ENCODE peak calls at places on chromosomes 12 and 14, in four cellular contexts. L is K562, X is HepG2, T is SK-N-SH. B is an unnamed sample.

GRCh38 chr12:121248611-121249010 is 38.7 kb downstream of the P2RX4 start:
- DNase-seq in L (no peak), X (no peak), T (no peak), B (no peak)

GRCh38 chr12:42325326-42325775 is 543 bp downstream of the ZCRB1 start:
- DNase-seq in L (no peak), X (no peak), T (no peak), B (no peak)

GRCh38 chr12:128365032-128365431 is 98.1 kb downstream of the TMEM132C start:
- DNase-seq in L (no peak), X (no peak), T (no peak), B (no peak)

GRCh38 chr12:113236539-113237354 is 15.5 kb downstream of the TPCN1 start:
- DNase-seq in L (no peak), X (no peak), T (no peak), B (no peak)

GRCh38 chr14:89365071-89365801 is 51.8 kb downstream of the FOXN3 start:
- DNase-seq in L (no peak), X (no peak), T (no peak), B (no peak)

GRCh38 chr14:72739446-72740405 is 154.2 kb downstream of the DPF3 start:
- DNase-seq in L (no peak), X (no peak), T (no peak), B (no peak)

GRCh38 chr14:71319646-71320045 is 412.4 kb downstream of the PCNX1 start:
- DNase-seq in L (peak), X (no peak), T (peak), B (no peak)

GRCh38 chr14:64253672-64254071 is 40.5 kb downstream of the ESR2 start:
- DNase-seq in L (no peak), X (no peak), T (no peak), B (no peak)

GRCh38 chr14:97002454-97002853 is 205.3 kb downstream of the VRK1 start:
- DNase-seq in L (no peak), X (no peak), T (no peak), B (no peak)

GRCh38 chr12:114687802-114688201 is 3.8 kb upstream of the TBX3 start:
- DNase-seq in L (no peak), X (no peak), T (no peak), B (no peak)

GRCh38 chr12:25241171-25242020 is 9.3 kb downstream of the KRAS start:
- DNase-seq in L (peak), X (peak), T (peak), B (no peak)

GRCh38 chr14:94775875-94776217 is 5.9 kb upstream of the GSC start:
- DNase-seq in L (no peak), X (no peak), T (no peak), B (no peak)

GRCh38 chr12:1656894-1657293 is 27.9 kb downstream of the WNT5B start:
- DNase-seq in L (no peak), X (no peak), T (no peak), B (no peak)

GRCh38 chr14:70707138-70708038 is 65.7 kb downstream of the TTC9 start:
- DNase-seq in L (peak), X (peak), T (no peak), B (no peak)

GRCh38 chr12:95942106-95942531 is 295 bp downstream of the CCDC38 start:
- DNase-seq in L (no peak), X (peak), T (no peak), B (no peak)

GRCh38 chr12:132185698-132186097 is 41.4 kb downstream of the NOC4L start:
- DNase-seq in L (no peak), X (no peak), T (no peak), B (no peak)

GRCh38 chr14:21518725-21519124 is 7.4 kb downstream of the SALL2 start:
- DNase-seq in L (no peak), X (no peak), T (no peak), B (no peak)

GRCh38 chr14:37116933-37117844 is 55.2 kb downstream of the SLC25A21 start:
- DNase-seq in L (peak), X (peak), T (no peak), B (no peak)

GRCh38 chr14:95818581-95818980 is 58.1 kb upstream of the TUNAR start:
- DNase-seq in L (no peak), X (no peak), T (no peak), B (peak)

GRCh38 chr14:105844047-105844630 is 317.8 kb downstream of the TMEM121 start:
- DNase-seq in L (no peak), X (no peak), T (no peak), B (no peak)

GRCh38 chr12:46224401-46224800 is 44.4 kb downstream of the SLC38A1 start:
- DNase-seq in L (no peak), X (no peak), T (no peak), B (no peak)

GRCh38 chr14:92601757-92602417 is 88.3 kb downstream of the RIN3 start:
- DNase-seq in L (no peak), X (no peak), T (no peak), B (no peak)

GRCh38 chr14:103030741-103031565 is 26.4 kb downstream of the CDC42BPB start:
- DNase-seq in L (no peak), X (no peak), T (no peak), B (no peak)

GRCh38 chr12:51906452-51907082 is 737 bp upstream of the ACVRL1 start:
- DNase-seq in L (no peak), X (no peak), T (peak), B (no peak)

GRCh38 chr14:45181329-45181728 is 45.6 kb downstream of the FANCM start:
- DNase-seq in L (no peak), X (no peak), T (no peak), B (no peak)

GRCh38 chr12:53222170-53223005 is 9.6 kb downstream of the RARG start:
- DNase-seq in L (no peak), X (no peak), T (peak), B (no peak)

GRCh38 chr12:68478516-68479260 is 132.0 kb upstream of the RAP1B start:
- DNase-seq in L (no peak), X (no peak), T (no peak), B (no peak)

GRCh38 chr12:65623507-65623906 is 200.8 kb upstream of the HMGA2 start:
- DNase-seq in L (no peak), X (no peak), T (no peak), B (no peak)

GRCh38 chr12:54411398-54412241 is 7.4 kb downstream of the ITGA5 start:
- DNase-seq in L (peak), X (no peak), T (no peak), B (peak)

GRCh38 chr12:47097276-47097896 is 17.6 kb upstream of the AMIGO2 start:
- DNase-seq in L (no peak), X (no peak), T (no peak), B (no peak)

GRCh38 chr14:61567838-61568571 is 127.3 kb upstream of the HIF1A start:
- DNase-seq in L (no peak), X (no peak), T (no peak), B (no peak)

GRCh38 chr14:99254391-99255009 is 17.5 kb downstream of the BCL11B start:
- DNase-seq in L (no peak), X (no peak), T (no peak), B (no peak)

GRCh38 chr12:126219654-126220279 is 1154.5 kb downstream of the AACS start:
- DNase-seq in L (no peak), X (no peak), T (no peak), B (no peak)

GRCh38 chr14:71465316-71465715 is 466.9 kb upstream of the RGS6 start:
- DNase-seq in L (no peak), X (no peak), T (no peak), B (no peak)

GRCh38 chr14:31269599-31270195 is 62.1 kb upstream of the HECTD1 start:
- DNase-seq in L (no peak), X (no peak), T (no peak), B (no peak)

GRCh38 chr12:106580671-106581508 is 1.9 kb upstream of the RFX4 start:
- DNase-seq in L (no peak), X (no peak), T (peak), B (no peak)

DNA sequence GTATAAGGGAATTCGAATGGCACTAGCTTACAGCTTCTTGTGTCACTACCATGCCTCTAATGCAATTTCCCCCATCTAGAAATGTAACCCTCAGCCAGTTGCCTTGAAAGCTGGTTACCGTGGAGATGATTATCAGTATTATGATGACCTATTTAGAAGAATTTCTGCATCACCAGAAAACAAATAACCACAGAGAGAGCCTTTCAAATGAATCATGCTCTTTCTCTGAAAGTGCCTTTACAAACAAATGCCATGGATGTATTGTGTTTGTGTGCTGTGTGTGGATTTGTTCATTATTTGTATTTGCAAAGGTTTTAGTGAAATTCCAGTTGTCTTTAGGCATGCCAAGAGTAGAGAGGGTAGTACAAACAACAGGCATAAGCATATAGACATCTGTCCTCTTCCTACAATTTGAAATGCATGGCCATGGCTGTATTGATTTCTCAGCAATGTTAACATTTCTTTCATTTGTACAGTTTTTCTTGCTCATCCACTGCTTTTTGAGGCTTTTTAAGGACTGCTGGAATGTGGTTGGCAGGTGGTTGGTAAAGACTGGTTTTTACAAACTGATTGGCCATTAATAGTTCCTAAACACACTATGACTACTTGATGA is 266.5 kb downstream of the PAWR start:
- DNase-seq in L (no peak), X (peak), T (peak), B (no peak)
- TF ChIP-seq RAD21 in L (no peak), X (no peak), T (no peak), B (no peak)

DNA sequence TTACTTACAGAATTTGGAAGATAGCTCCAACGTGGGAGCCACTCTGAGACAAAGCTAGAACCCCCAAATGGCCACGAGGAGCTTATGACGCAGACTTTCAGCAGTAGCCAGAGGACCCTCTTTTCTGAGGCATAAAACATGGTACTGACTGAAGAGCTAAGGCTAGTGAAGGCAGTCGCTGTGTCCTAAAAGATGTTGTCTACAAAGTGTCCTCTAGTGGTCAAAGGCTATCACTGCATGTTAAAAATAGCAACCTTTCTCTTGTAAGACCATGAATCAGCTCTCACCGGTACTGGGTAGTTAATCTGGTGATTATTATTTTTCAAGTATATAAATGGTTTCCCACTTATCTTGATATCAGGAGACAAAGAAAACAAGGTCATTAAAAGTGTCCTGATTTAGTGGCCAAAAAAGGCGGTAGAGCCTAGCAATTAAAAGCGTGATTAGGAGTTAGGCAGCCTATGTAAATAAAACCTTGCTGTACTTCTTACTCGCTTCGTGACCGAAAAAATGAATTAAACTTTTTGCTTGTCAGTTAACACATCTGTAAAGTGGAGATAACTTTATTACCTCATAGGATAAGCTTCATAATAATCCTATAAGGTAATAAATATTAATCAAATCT is 47.0 kb upstream of the LGR5 start:
- DNase-seq in L (peak), X (peak), T (peak), B (no peak)
- TF ChIP-seq TAF1 in L (no peak), X (no peak), T (no peak), B (no peak)

DNA sequence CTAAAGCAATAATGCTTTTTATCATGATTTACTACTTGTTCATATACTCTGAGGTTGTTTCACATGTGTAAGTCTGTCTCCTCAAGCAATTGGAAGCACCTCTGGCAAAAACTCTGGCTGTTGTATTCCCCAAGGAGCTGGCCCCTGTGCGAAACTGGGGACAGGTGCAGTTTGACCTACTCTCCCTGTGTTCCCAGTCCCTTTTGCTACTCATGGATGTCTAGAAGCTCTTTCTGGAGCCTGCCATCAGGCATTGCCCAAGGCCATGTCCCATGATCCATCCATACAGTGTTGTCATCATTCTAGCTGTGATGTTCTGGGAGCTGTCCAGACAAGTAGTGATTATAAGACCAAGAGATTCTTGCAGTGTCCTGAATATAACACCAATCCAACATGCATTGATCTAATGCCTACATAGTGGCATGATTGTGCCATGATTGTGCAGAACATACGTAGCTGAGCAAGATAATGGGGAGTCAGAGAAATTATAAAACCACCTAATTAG is 14.9 kb downstream of the AKAP6 start:
- DNase-seq in L (no peak), X (no peak), T (no peak), B (no peak)
- TF ChIP-seq RAD21 in L (no peak), X (no peak), T (no peak), B (no peak)

GRCh38 chr12:5780536-5780935 is 164.5 kb downstream of the ANO2 start:
- DNase-seq in L (no peak), X (no peak), T (no peak), B (peak)
- TF ChIP-seq TAF1 in L (no peak), X (no peak), T (no peak), B (no peak)

GRCh38 chr12:125148316-125148715 is 83.1 kb downstream of the AACS start:
- DNase-seq in L (no peak), X (no peak), T (no peak), B (no peak)
- TF ChIP-seq RAD21 in L (no peak), X (no peak), T (no peak), B (no peak)

GRCh38 chr12:98656289-98657101 is 11.4 kb downstream of the APAF1 start:
- DNase-seq in L (peak), X (no peak), T (no peak), B (no peak)
- TF ChIP-seq TAF1 in L (no peak), X (no peak), T (no peak), B (no peak)

GRCh38 chr12:116278259-116278595 is 734 bp upstream of the MED13L start:
- DNase-seq in L (peak), X (no peak), T (no peak), B (no peak)
- TF ChIP-seq RAD21 in L (no peak), X (no peak), T (no peak), B (no peak)

GRCh38 chr12:50699149-50699548 is 64.8 kb upstream of the ATF1 start:
- DNase-seq in L (no peak), X (peak), T (no peak), B (no peak)

GRCh38 chr12:50699940-50700339 is 64.0 kb upstream of the ATF1 start:
- DNase-seq in L (no peak), X (no peak), T (no peak), B (no peak)

GRCh38 chr12:50696931-50697330 is 67.0 kb upstream of the ATF1 start:
- DNase-seq in L (no peak), X (no peak), T (no peak), B (no peak)
- TF ChIP-seq TAF1 in L (no peak), X (no peak), T (no peak), B (no peak)

DNA sequence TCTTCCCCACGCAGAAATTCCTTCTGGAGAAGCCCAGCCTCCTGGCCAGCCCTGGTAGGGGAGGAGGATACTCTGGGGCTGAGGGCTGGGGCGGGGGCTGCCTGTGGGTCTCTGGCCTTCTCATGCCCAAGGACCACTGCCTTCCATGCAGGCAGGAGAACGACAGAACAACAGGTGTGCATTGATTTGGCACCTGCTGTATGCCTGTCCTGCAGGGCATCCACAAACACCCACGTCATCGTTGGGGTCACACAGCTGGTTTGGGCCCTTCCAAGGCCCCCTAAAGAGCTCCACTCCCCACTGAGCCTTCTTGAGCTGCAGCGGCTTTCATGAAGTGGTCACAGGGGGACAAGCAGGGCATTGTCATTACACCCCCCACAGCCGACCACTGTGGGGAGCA is 60.4 kb downstream of the PHETA1 start:
- DNase-seq in L (no peak), X (no peak), T (no peak), B (no peak)
- TF ChIP-seq RAD21 in L (no peak), X (no peak), T (no peak), B (no peak)